ENCODE peak calls at places on chromosomes 2 and 18, in seven cellular contexts. One of them, this sample, is unnamed. For H3K9me3 and H3K36me3, the result is how much of the 10 kb centered on the place peaks cover.

GRCh38 chr2:100422320-100422719 is 4.9 kb upstream of the CHST10 start:
- DNase-seq in MM.1S: no peak
- DNase-seq in cardiac muscle cell: peak
- DNase-seq in aorta: no peak
- DNase-seq in tibial artery: no peak
- DNase-seq in endothelial cell of umbilical vein: peak
- DNase-seq in colonic mucosa: no peak
- DNase-seq in this sample: peak

GRCh38 chr18:50662775-50663383 is 103.0 kb downstream of the MAPK4 start:
- DNase-seq in MM.1S: no peak
- DNase-seq in endothelial cell of umbilical vein: no peak
- DNase-seq in colonic mucosa: no peak
- DNase-seq in aorta: no peak
- DNase-seq in tibial artery: no peak
- DNase-seq in cardiac muscle cell: peak
- DNase-seq in this sample: no peak

GRCh38 chr2:177758591-177759371 is 313.8 kb downstream of the PDE11A start:
- DNase-seq in endothelial cell of umbilical vein: peak
- DNase-seq in cardiac muscle cell: peak
- DNase-seq in colonic mucosa: no peak
- DNase-seq in tibial artery: no peak
- DNase-seq in aorta: no peak
- DNase-seq in MM.1S: no peak
- DNase-seq in this sample: peak

GRCh38 chr2:241010531-241011295 is 12.3 kb downstream of the SNED1 start:
- DNase-seq in colonic mucosa: no peak
- DNase-seq in tibial artery: no peak
- DNase-seq in MM.1S: no peak
- DNase-seq in aorta: no peak
- DNase-seq in endothelial cell of umbilical vein: no peak
- DNase-seq in cardiac muscle cell: no peak
- DNase-seq in this sample: no peak

GRCh38 chr2:73952499-73953446 is 26.1 kb downstream of the DGUOK start:
- DNase-seq in MM.1S: no peak
- DNase-seq in colonic mucosa: no peak
- DNase-seq in tibial artery: no peak
- DNase-seq in aorta: peak
- DNase-seq in endothelial cell of umbilical vein: peak
- DNase-seq in cardiac muscle cell: no peak
- DNase-seq in this sample: no peak

GRCh38 chr2:211128287-211128686 is 571.9 kb downstream of the CPS1 start:
- DNase-seq in MM.1S: no peak
- DNase-seq in colonic mucosa: no peak
- DNase-seq in tibial artery: no peak
- DNase-seq in cardiac muscle cell: no peak
- DNase-seq in aorta: no peak
- DNase-seq in endothelial cell of umbilical vein: no peak
- DNase-seq in this sample: no peak

GRCh38 chr2:8436585-8436984 is 245.3 kb upstream of the ID2 start:
- DNase-seq in aorta: no peak
- DNase-seq in colonic mucosa: no peak
- DNase-seq in MM.1S: no peak
- DNase-seq in cardiac muscle cell: no peak
- DNase-seq in endothelial cell of umbilical vein: no peak
- DNase-seq in tibial artery: no peak
- DNase-seq in this sample: no peak

GRCh38 chr2:174535757-174536703 is 49.2 kb upstream of the GPR155 start:
- DNase-seq in endothelial cell of umbilical vein: no peak
- DNase-seq in MM.1S: peak
- DNase-seq in cardiac muscle cell: no peak
- DNase-seq in colonic mucosa: no peak
- DNase-seq in tibial artery: no peak
- DNase-seq in aorta: no peak
- DNase-seq in this sample: no peak

DNA sequence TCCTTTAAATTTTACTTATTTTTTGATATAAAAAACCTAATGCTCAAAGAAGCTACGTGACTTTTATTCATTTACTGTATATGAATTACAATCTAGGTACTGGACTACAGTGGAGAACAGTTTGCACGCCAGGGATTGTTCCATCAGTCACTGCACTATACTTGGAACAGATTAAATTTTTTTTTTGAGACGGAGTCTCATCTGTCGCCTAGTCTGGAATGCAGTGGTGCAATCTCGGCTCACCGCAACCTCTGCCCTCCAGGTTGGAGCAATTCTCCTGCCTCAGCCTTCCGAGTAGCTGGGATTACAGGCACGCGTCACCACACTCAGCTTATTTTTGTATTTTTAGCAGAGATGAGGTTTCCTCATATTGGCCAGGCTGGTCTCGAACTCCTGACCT is 330.0 kb upstream of the SLC14A2 start:
- DNase-seq in MM.1S: no peak
- DNase-seq in aorta: no peak
- DNase-seq in tibial artery: no peak
- DNase-seq in endothelial cell of umbilical vein: no peak
- DNase-seq in colonic mucosa: no peak
- DNase-seq in cardiac muscle cell: no peak
- DNase-seq in this sample: no peak
- H3K27ac ChIP-seq in MM.1S: no peak
- H3K27ac ChIP-seq in aorta: no peak
- H3K27ac ChIP-seq in tibial artery: no peak
- H3K27ac ChIP-seq in endothelial cell of umbilical vein: no peak
- H3K27ac ChIP-seq in colonic mucosa: no peak
- H3K27ac ChIP-seq in cardiac muscle cell: no peak
- H3K27ac ChIP-seq in this sample: no peak

GRCh38 chr18:71850602-71851001 is 693.5 kb downstream of the CBLN2 start:
- DNase-seq in aorta: no peak
- DNase-seq in MM.1S: no peak
- DNase-seq in colonic mucosa: no peak
- DNase-seq in endothelial cell of umbilical vein: no peak
- DNase-seq in tibial artery: no peak
- DNase-seq in cardiac muscle cell: no peak
- DNase-seq in this sample: no peak
- H3K9me3 ChIP-seq in aorta: under half
- H3K9me3 ChIP-seq in MM.1S: under half
- H3K9me3 ChIP-seq in colonic mucosa: under half
- H3K9me3 ChIP-seq in endothelial cell of umbilical vein: under half
- H3K9me3 ChIP-seq in tibial artery: under half
- H3K9me3 ChIP-seq in cardiac muscle cell: under half
- H3K9me3 ChIP-seq in this sample: under half

GRCh38 chr2:36579297-36579664 is 18.7 kb downstream of the FEZ2 start:
- DNase-seq in cardiac muscle cell: no peak
- DNase-seq in MM.1S: no peak
- DNase-seq in tibial artery: no peak
- DNase-seq in colonic mucosa: no peak
- DNase-seq in endothelial cell of umbilical vein: no peak
- DNase-seq in aorta: no peak
- DNase-seq in this sample: no peak

GRCh38 chr2:36574560-36574959 is 23.4 kb downstream of the FEZ2 start:
- DNase-seq in cardiac muscle cell: no peak
- DNase-seq in tibial artery: no peak
- DNase-seq in endothelial cell of umbilical vein: no peak
- DNase-seq in MM.1S: no peak
- DNase-seq in aorta: no peak
- DNase-seq in colonic mucosa: no peak
- DNase-seq in this sample: no peak

GRCh38 chr2:36577884-36578283 is 20.1 kb downstream of the FEZ2 start:
- DNase-seq in endothelial cell of umbilical vein: no peak
- DNase-seq in MM.1S: no peak
- DNase-seq in aorta: no peak
- DNase-seq in colonic mucosa: no peak
- DNase-seq in cardiac muscle cell: no peak
- DNase-seq in tibial artery: no peak
- DNase-seq in this sample: no peak

GRCh38 chr2:36582556-36583350 is 15.2 kb downstream of the FEZ2 start:
- DNase-seq in tibial artery: no peak
- DNase-seq in MM.1S: no peak
- DNase-seq in cardiac muscle cell: no peak
- DNase-seq in colonic mucosa: no peak
- DNase-seq in endothelial cell of umbilical vein: no peak
- DNase-seq in aorta: no peak
- DNase-seq in this sample: no peak

DNA sequence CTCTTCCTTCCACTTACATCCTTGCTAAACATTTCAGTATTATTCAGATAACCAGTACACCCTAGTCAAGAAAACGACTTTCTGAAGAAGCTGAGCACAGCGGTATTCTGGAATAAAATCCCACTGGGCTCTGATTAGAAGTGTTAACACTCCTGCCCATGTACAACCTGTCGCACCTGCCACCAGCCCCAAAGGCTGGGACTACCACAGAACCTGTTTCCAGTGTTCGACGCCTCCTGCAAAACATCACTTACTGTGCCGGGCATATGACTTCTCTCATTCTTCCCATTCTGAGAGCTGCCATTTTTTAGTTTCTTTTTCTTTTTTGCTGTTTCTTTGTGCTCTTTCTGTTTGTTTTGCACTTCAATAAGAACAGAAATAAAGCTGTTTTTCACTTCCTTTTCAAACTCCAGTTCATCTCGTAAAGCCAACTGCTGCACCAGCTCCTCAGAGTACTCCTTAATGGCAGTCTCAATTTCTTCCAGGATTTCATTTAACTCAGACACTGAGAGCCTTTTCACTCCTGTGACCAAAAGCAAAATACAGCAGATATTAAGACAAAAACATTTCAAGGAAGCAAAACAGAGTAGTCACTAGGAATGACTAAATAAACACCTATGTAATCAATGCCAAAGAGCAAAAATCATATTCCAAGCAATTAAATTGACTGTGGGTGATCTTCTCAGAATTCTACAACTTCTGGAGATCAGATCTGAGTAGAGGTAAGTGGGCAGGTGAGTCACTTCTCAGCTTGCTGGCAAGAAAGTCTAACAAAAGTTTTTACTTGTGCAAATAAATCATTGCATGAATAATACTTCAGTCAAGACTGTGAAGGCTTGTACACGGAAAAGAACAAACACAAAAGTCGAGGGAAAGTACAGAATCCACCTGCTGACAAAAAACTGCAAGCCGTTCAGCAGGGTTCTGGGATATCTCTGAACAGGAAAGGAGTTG is 19.3 kb downstream of the FEZ2 start:
- DNase-seq in tibial artery: no peak
- DNase-seq in cardiac muscle cell: no peak
- DNase-seq in aorta: no peak
- DNase-seq in endothelial cell of umbilical vein: no peak
- DNase-seq in colonic mucosa: no peak
- DNase-seq in MM.1S: peak
- DNase-seq in this sample: peak
- H3K36me3 ChIP-seq in tibial artery: under half
- H3K36me3 ChIP-seq in cardiac muscle cell: under half
- H3K36me3 ChIP-seq in aorta: under half
- H3K36me3 ChIP-seq in endothelial cell of umbilical vein: under half
- H3K36me3 ChIP-seq in colonic mucosa: under half
- H3K36me3 ChIP-seq in MM.1S: under half
- H3K36me3 ChIP-seq in this sample: under half

GRCh38 chr18:70221156-70221910 is 15.8 kb upstream of the RTTN start:
- DNase-seq in colonic mucosa: no peak
- DNase-seq in cardiac muscle cell: no peak
- DNase-seq in endothelial cell of umbilical vein: no peak
- DNase-seq in aorta: peak
- DNase-seq in tibial artery: no peak
- DNase-seq in MM.1S: no peak
- DNase-seq in this sample: no peak

GRCh38 chr18:70216788-70217187 is 11.3 kb upstream of the RTTN start:
- DNase-seq in colonic mucosa: no peak
- DNase-seq in endothelial cell of umbilical vein: no peak
- DNase-seq in aorta: no peak
- DNase-seq in cardiac muscle cell: no peak
- DNase-seq in MM.1S: no peak
- DNase-seq in tibial artery: no peak
- DNase-seq in this sample: no peak

GRCh38 chr18:70221911-70222278 is 16.4 kb upstream of the RTTN start:
- DNase-seq in colonic mucosa: no peak
- DNase-seq in MM.1S: no peak
- DNase-seq in tibial artery: no peak
- DNase-seq in endothelial cell of umbilical vein: no peak
- DNase-seq in aorta: no peak
- DNase-seq in cardiac muscle cell: no peak
- DNase-seq in this sample: no peak

GRCh38 chr18:70220628-70221027 is 15.1 kb upstream of the RTTN start:
- DNase-seq in MM.1S: no peak
- DNase-seq in endothelial cell of umbilical vein: no peak
- DNase-seq in aorta: no peak
- DNase-seq in tibial artery: no peak
- DNase-seq in colonic mucosa: no peak
- DNase-seq in cardiac muscle cell: no peak
- DNase-seq in this sample: no peak

GRCh38 chr18:70219688-70220087 is 14.2 kb upstream of the RTTN start:
- DNase-seq in tibial artery: no peak
- DNase-seq in colonic mucosa: no peak
- DNase-seq in cardiac muscle cell: no peak
- DNase-seq in MM.1S: no peak
- DNase-seq in aorta: no peak
- DNase-seq in endothelial cell of umbilical vein: no peak
- DNase-seq in this sample: no peak
- H3K27ac ChIP-seq in tibial artery: no peak
- H3K27ac ChIP-seq in colonic mucosa: no peak
- H3K27ac ChIP-seq in cardiac muscle cell: no peak
- H3K27ac ChIP-seq in MM.1S: no peak
- H3K27ac ChIP-seq in aorta: no peak
- H3K27ac ChIP-seq in endothelial cell of umbilical vein: no peak
- H3K27ac ChIP-seq in this sample: no peak

GRCh38 chr2:148684507-148684906 is 40.0 kb downstream of the EPC2 start:
- DNase-seq in cardiac muscle cell: no peak
- DNase-seq in tibial artery: no peak
- DNase-seq in colonic mucosa: no peak
- DNase-seq in endothelial cell of umbilical vein: no peak
- DNase-seq in MM.1S: no peak
- DNase-seq in aorta: no peak
- DNase-seq in this sample: no peak

GRCh38 chr2:148675708-148676107 is 31.2 kb downstream of the EPC2 start:
- DNase-seq in MM.1S: no peak
- DNase-seq in aorta: no peak
- DNase-seq in cardiac muscle cell: no peak
- DNase-seq in tibial artery: no peak
- DNase-seq in colonic mucosa: no peak
- DNase-seq in endothelial cell of umbilical vein: peak
- DNase-seq in this sample: no peak

GRCh38 chr2:148680462-148680861 is 35.9 kb downstream of the EPC2 start:
- DNase-seq in endothelial cell of umbilical vein: no peak
- DNase-seq in MM.1S: no peak
- DNase-seq in aorta: no peak
- DNase-seq in colonic mucosa: no peak
- DNase-seq in cardiac muscle cell: no peak
- DNase-seq in tibial artery: no peak
- DNase-seq in this sample: no peak

GRCh38 chr2:148681443-148681842 is 36.9 kb downstream of the EPC2 start:
- DNase-seq in aorta: no peak
- DNase-seq in tibial artery: no peak
- DNase-seq in MM.1S: no peak
- DNase-seq in cardiac muscle cell: no peak
- DNase-seq in colonic mucosa: no peak
- DNase-seq in endothelial cell of umbilical vein: no peak
- DNase-seq in this sample: no peak
- H3K9me3 ChIP-seq in aorta: under half
- H3K9me3 ChIP-seq in tibial artery: under half
- H3K9me3 ChIP-seq in MM.1S: under half
- H3K9me3 ChIP-seq in cardiac muscle cell: under half
- H3K9me3 ChIP-seq in colonic mucosa: under half
- H3K9me3 ChIP-seq in endothelial cell of umbilical vein: under half
- H3K9me3 ChIP-seq in this sample: under half

GRCh38 chr2:70471129-70471528 is 82.5 kb downstream of the TGFA start:
- DNase-seq in cardiac muscle cell: no peak
- DNase-seq in MM.1S: no peak
- DNase-seq in aorta: peak
- DNase-seq in tibial artery: no peak
- DNase-seq in colonic mucosa: no peak
- DNase-seq in endothelial cell of umbilical vein: no peak
- DNase-seq in this sample: no peak
- H3K36me3 ChIP-seq in cardiac muscle cell: under half
- H3K36me3 ChIP-seq in MM.1S: under half
- H3K36me3 ChIP-seq in aorta: under half
- H3K36me3 ChIP-seq in tibial artery: under half
- H3K36me3 ChIP-seq in colonic mucosa: under half
- H3K36me3 ChIP-seq in endothelial cell of umbilical vein: under half
- H3K36me3 ChIP-seq in this sample: under half